ENCODE peak calls at places on chromosome 21, in four cellular contexts. U, R, A and N are unnamed samples.

GRCh38 chr21:45636921-45637646 is 6.4 kb upstream of the PCBP3 start:
- DNase-seq in A (no peak), R (no peak), U (no peak), N (peak; percentile 82)

GRCh38 chr21:44890961-44891541 is 17.6 kb upstream of the PTTG1IP start:
- DNase-seq in A (no peak), U (no peak), R (no peak), N (no peak)

GRCh38 chr21:44920694-44921604 is at the start of gene ITGB2:
- DNase-seq in A (no peak), U (no peak), R (no peak), N (no peak)

GRCh38 chr21:15034126-15034848 is 30.5 kb downstream of the NRIP1 start:
- DNase-seq in U (no peak), R (no peak), A (peak; percentile 53), N (no peak)

GRCh38 chr21:46542588-46543092 is 62.2 kb downstream of the S100B start:
- DNase-seq in A (no peak), U (no peak), R (no peak), N (no peak)

GRCh38 chr21:46585191-46585953 is 19.5 kb downstream of the S100B start:
- DNase-seq in R (no peak), U (no peak), A (no peak), N (no peak)

GRCh38 chr21:43757601-43758000 is 18.5 kb downstream of the CSTB start:
- DNase-seq in A (no peak), R (no peak), U (no peak), N (no peak)

GRCh38 chr21:45378258-45378966 is 26.6 kb upstream of the COL18A1 start:
- DNase-seq in R (no peak), U (no peak), A (peak; percentile 63), N (no peak)

GRCh38 chr21:31918250-31918775 is 45.5 kb downstream of the HUNK start:
- DNase-seq in R (no peak), U (no peak), A (no peak), N (no peak)
- TF ChIP-seq CTCF in R (no peak), U (peak; percentile 38), A (no peak), N (no peak)

DNA sequence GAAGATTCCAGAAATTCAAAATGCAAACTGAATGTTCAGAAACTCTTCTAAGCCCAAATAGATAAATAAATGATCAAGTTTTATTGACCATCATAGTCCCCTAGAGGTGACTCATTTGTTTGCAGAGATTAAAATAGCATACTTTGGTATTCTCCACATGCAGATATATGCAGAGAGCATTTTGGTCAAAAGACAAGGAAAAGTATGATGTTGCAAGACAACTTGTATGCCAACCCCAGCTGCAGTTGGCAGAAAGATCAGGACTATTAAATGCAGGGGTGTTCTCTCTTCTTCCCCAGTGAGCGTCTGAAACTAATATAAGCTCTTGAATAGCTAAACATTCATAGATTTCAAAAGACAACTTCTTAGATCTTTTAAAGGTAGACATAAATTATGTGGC is 404.9 kb downstream of the LTN1 start:
- DNase-seq in R (no peak), A (no peak), U (no peak), N (no peak)
- TF ChIP-seq CTCF in R (no peak), A (no peak), U (peak; percentile 16), N (no peak)

GRCh38 chr21:32380940-32381339 is 11.9 kb downstream of the URB1 start:
- DNase-seq in A (no peak), U (no peak), R (no peak), N (no peak)

GRCh38 chr21:32382108-32382601 is 10.7 kb downstream of the URB1 start:
- DNase-seq in U (no peak), R (no peak), A (peak; percentile 55), N (no peak)

GRCh38 chr21:32381571-32381970 is 11.2 kb downstream of the URB1 start:
- DNase-seq in R (no peak), A (no peak), U (no peak), N (no peak)

GRCh38 chr21:32386195-32386870 is 6.5 kb downstream of the URB1 start:
- DNase-seq in A (no peak), U (no peak), R (no peak), N (no peak)

DNA sequence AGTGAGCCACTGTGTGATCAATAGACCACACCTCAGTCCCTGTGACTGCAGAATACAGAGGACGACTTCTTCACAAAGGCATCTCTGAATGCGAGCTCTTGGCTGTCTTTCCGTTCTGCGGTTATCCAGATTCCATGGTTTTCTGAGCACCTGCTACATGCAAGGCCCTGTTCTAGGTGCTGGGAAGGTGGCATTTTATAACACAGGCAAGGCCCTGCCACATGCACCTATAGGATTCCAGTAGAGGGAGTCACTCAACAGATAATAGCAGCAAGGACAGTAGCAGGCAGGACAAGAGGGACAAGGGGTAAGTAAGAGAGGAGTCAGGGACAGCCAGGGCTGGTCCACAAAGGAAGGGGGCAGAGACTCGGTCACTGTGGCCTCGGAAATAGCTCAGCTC is 9.0 kb downstream of the URB1 start:
- DNase-seq in R (no peak), U (no peak), A (no peak), N (no peak)
- TF ChIP-seq CTCF in R (no peak), U (no peak), A (no peak), N (no peak)

GRCh38 chr21:36419996-36420395 is 34.8 kb downstream of the CHAF1B start:
- DNase-seq in A (peak; percentile 83), R (peak; percentile 84), U (peak; percentile 81), N (peak; percentile 92)
- TF ChIP-seq CTCF in A (peak; percentile 81), R (peak; percentile 72), U (peak; percentile 89), N (peak; percentile 85)

GRCh38 chr21:39034590-39035536 is 148.4 kb downstream of the PSMG1 start:
- DNase-seq in A (no peak), R (no peak), U (no peak), N (no peak)

GRCh38 chr21:39040494-39041110 is 142.6 kb downstream of the PSMG1 start:
- DNase-seq in R (no peak), U (no peak), A (no peak), N (no peak)

GRCh38 chr21:39036581-39036980 is 146.7 kb downstream of the PSMG1 start:
- DNase-seq in U (no peak), A (no peak), R (no peak), N (no peak)

GRCh38 chr21:39033878-39034589 is 149.2 kb downstream of the PSMG1 start:
- DNase-seq in R (no peak), A (no peak), U (no peak), N (no peak)

GRCh38 chr21:39037807-39038405 is 145.3 kb downstream of the PSMG1 start:
- DNase-seq in A (no peak), R (no peak), U (no peak), N (no peak)
- TF ChIP-seq CTCF in A (no peak), R (no peak), U (peak; percentile 22), N (no peak)

GRCh38 chr21:34091032-34091431 is 17.7 kb downstream of the MRPS6 start:
- DNase-seq in R (no peak), A (no peak), U (no peak), N (no peak)

GRCh38 chr21:34092241-34092921 is 19.0 kb downstream of the MRPS6 start:
- DNase-seq in A (no peak), U (no peak), R (no peak), N (no peak)

GRCh38 chr21:34088752-34089151 is 15.4 kb downstream of the MRPS6 start:
- DNase-seq in R (no peak), A (no peak), U (no peak), N (no peak)

GRCh38 chr21:34093083-34093482 is 19.7 kb downstream of the MRPS6 start:
- DNase-seq in A (no peak), U (no peak), R (no peak), N (no peak)

GRCh38 chr21:34091607-34092006 is 18.2 kb downstream of the MRPS6 start:
- DNase-seq in A (no peak), U (no peak), R (no peak), N (no peak)
- TF ChIP-seq CTCF in A (peak; percentile 57), U (peak; percentile 71), R (peak; percentile 40), N (peak; percentile 43)

DNA sequence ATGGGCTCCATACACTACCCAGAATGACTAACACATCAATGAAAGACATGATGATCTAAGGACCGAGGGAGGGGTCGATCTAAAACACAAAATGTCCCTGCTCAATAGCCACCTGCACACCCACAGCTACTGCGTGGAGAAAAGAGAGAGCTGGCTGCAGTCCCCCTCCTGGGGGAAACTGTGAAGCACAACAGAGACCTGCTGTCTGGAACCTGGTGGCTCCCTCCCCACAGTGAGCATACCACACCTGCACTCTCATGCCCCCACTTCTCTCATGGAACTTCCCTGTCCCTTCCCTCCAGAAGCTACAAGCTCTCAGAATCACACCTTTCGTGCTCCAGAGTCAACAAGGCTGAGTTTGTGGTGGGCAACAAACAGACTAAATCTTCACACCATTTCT is 130.1 kb upstream of the ERG start:
- DNase-seq in A (no peak), U (no peak), R (no peak), N (no peak)
- TF ChIP-seq CTCF in A (no peak), U (peak; percentile 34), R (no peak), N (no peak)

DNA sequence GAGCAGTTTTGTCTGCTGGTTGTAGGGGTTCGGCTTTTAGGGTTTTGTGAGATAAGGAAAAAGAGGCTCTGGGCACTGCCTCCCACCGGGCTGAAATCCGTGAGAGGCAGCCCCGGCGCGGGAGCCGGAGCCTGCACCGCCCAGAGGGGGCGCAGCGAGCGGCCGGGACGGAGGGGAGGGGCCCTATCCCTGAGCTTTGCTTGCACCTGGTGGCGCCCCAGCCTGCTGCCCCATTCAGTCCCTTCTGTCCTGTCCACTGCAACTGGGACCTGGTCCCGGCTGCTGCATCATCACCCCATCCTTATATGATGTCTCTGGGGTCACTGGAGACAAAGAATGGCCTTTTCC is 512 bp upstream of the KCNJ6 start:
- DNase-seq in R (peak; percentile 72), A (no peak), U (no peak), N (no peak)
- TF ChIP-seq CTCF in R (peak; percentile 39), A (peak; percentile 43), U (peak; percentile 26), N (peak; percentile 28)

DNA sequence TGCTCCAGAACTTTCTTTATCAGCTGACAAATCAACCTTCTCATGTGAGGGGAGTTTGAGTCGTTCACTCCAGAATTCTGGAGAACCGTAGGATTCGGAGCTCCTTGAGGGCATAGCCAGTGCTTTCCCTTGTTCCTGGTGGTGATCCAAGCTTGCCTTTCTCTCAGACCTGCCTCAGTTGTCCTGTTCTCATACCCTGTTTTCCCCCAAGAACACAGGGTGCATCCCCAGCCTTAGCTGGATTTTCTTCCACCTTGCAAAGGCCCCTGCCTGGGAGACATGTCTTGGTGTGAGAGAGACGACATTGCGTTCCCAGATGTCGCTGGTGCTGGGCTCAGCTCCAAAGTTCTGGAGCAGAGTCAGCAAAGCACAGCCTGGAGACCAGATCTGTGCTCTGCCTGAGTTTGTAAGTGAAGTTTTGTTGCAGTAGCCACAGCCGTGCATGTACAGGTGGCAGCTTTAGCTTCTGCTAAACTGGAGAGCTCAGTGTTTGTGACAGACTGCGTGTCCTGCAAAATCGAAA is 40.0 kb downstream of the ABCG1 start:
- DNase-seq in A (no peak), R (no peak), U (no peak), N (no peak)
- TF ChIP-seq CTCF in A (no peak), R (no peak), U (peak; percentile 30), N (no peak)

GRCh38 chr21:30839304-30839703 is 9.7 kb upstream of the KRTAP7-1 start:
- DNase-seq in A (no peak), R (peak; percentile 47), U (no peak), N (no peak)
- TF ChIP-seq CTCF in A (peak; percentile 42), R (peak; percentile 59), U (peak; percentile 77), N (peak; percentile 20)